ENCODE peak calls at places on chromosome 11, in seven cellular contexts. U is NCI-H187; Y is pancreas; B is stimulated activated CD4-positive, alpha-beta T cell treated with anti-CD3 and anti-CD28 coated beads, Interleukin-1b, Interleukin-23, amount 100 ng/mL, for 24 hours; Z is esophagus squamous epithelium; I is RWPE1; O is Daoy. V is an unnamed sample.

GRCh38 chr11:132779487-132779886 is 752.8 kb downstream of the OPCML start:
- DNase-seq in I (no peak), B (no peak), U (no peak), Z (no peak), Y (no peak), O (no peak), V (no peak)

GRCh38 chr11:127106938-127107337 is 106.4 kb upstream of the KIRREL3 start:
- DNase-seq in I (no peak), Z (no peak), O (no peak), U (peak; percentile 28), B (no peak), Y (no peak), V (no peak)

GRCh38 chr11:36288442-36289225 is 590 bp downstream of the COMMD9 start:
- DNase-seq in I (no peak), U (no peak), Z (no peak), B (no peak), Y (no peak), O (no peak), V (no peak)

GRCh38 chr11:79182794-79183193 is 258.0 kb downstream of the TENM4 start:
- DNase-seq in O (no peak), U (no peak), I (no peak), B (no peak), Y (no peak), Z (no peak), V (no peak)

GRCh38 chr11:118644496-118644895 is 35.0 kb downstream of the TREH start:
- DNase-seq in Y (no peak), Z (no peak), O (no peak), B (no peak), U (no peak), I (no peak), V (no peak)

GRCh38 chr11:5665746-5666395 is 19.0 kb downstream of the TRIM5 start:
- DNase-seq in I (no peak), Y (no peak), Z (no peak), O (no peak), B (no peak), U (no peak), V (no peak)

GRCh38 chr11:43987384-43988039 is 45.1 kb downstream of the C11orf96 start:
- DNase-seq in I (no peak), O (peak; percentile 74), U (no peak), Y (no peak), Z (no peak), B (no peak), V (peak; percentile 90)

GRCh38 chr11:118002541-118003019 is 16.4 kb downstream of the IL10RA start:
- DNase-seq in O (no peak), U (no peak), Z (no peak), I (no peak), B (peak; percentile 35), Y (no peak), V (no peak)

GRCh38 chr11:72730243-72730642 is 22.0 kb downstream of the ARAP1 start:
- DNase-seq in Z (no peak), O (no peak), U (no peak), B (no peak), I (no peak), Y (peak; percentile 10), V (no peak)